ENCODE peak calls at places on chromosomes 11 and 22, in eight cellular contexts. N is Calu3; Y is astrocyte of the spinal cord; Z is neural crest cell; O is LNCaP clone FGC; R is NB4; B is CD8-positive, alpha-beta T cell; M is keratinocyte. P is an unnamed sample.

GRCh38 chr11:108115495-108116140 is 5.7 kb upstream of the ACAT1 start:
- DNase-seq in N (peak), Y (peak), Z (no peak), O (peak), R (no peak), B (no peak), M (no peak), P (no peak)

GRCh38 chr11:77558380-77558779 is 31.4 kb upstream of the AQP11 start:
- DNase-seq in N (no peak), Y (no peak), Z (no peak), O (no peak), R (no peak), B (no peak), M (no peak), P (no peak)

GRCh38 chr22:32855023-32855756 is 53.7 kb downstream of the TIMP3 start:
- DNase-seq in N (no peak), Y (no peak), Z (no peak), O (no peak), R (no peak), B (no peak), M (no peak), P (no peak)

GRCh38 chr11:130427581-130428211 is 713 bp downstream of the ADAMTS8 start:
- DNase-seq in N (no peak), Y (no peak), Z (peak), O (no peak), R (no peak), B (no peak), M (no peak), P (no peak)

GRCh38 chr11:57481915-57482781 is 21.8 kb downstream of the RTN4RL2 start:
- DNase-seq in N (no peak), Y (no peak), Z (no peak), O (no peak), R (no peak), B (no peak), M (no peak), P (no peak)

GRCh38 chr11:83725718-83726117 is 439.6 kb upstream of the CCDC90B start:
- DNase-seq in N (no peak), Y (no peak), Z (no peak), O (no peak), R (no peak), B (no peak), M (no peak), P (no peak)

GRCh38 chr22:27349456-27349855 is 452.1 kb downstream of the MN1 start:
- DNase-seq in N (no peak), Y (peak), Z (no peak), O (no peak), R (no peak), B (no peak), M (no peak), P (no peak)

GRCh38 chr11:126945319-126945718 is 55.3 kb downstream of the KIRREL3 start:
- DNase-seq in N (no peak), Y (no peak), Z (no peak), O (no peak), R (no peak), B (no peak), M (no peak), P (no peak)

GRCh38 chr11:117579148-117579547 is 217.9 kb downstream of the DSCAML1 start:
- DNase-seq in N (no peak), Y (no peak), Z (no peak), O (no peak), R (no peak), B (no peak), M (no peak), P (no peak)

GRCh38 chr11:66863428-66864125 is 6.7 kb downstream of the LRFN4 start:
- DNase-seq in N (no peak), Y (no peak), Z (no peak), O (no peak), R (no peak), B (no peak), M (no peak), P (no peak)

GRCh38 chr11:86524603-86525352 is 147.6 kb downstream of the ME3 start:
- DNase-seq in N (no peak), Y (peak), Z (no peak), O (no peak), R (no peak), B (no peak), M (peak), P (no peak)

GRCh38 chr11:70628881-70629844 is 230.8 kb downstream of the CTTN start:
- DNase-seq in N (peak), Y (no peak), Z (no peak), O (no peak), R (peak), B (no peak), M (no peak), P (no peak)

GRCh38 chr11:8389034-8389996 is 125.6 kb upstream of the LMO1 start:
- DNase-seq in N (no peak), Y (peak), Z (no peak), O (no peak), R (no peak), B (no peak), M (no peak), P (no peak)

GRCh38 chr11:126790550-126790981 is 210.0 kb downstream of the KIRREL3 start:
- DNase-seq in N (no peak), Y (peak), Z (no peak), O (no peak), R (no peak), B (no peak), M (no peak), P (no peak)

GRCh38 chr11:62621027-62621566 is 689 bp downstream of the B3GAT3 start:
- DNase-seq in N (no peak), Y (no peak), Z (no peak), O (no peak), R (no peak), B (no peak), M (no peak), P (no peak)

GRCh38 chr22:50049299-50050195 is 8.6 kb downstream of the TTLL8 start:
- DNase-seq in N (no peak), Y (no peak), Z (no peak), O (no peak), R (no peak), B (no peak), M (no peak), P (no peak)

GRCh38 chr11:57515332-57516060 is at the start of gene SLC43A1:
- DNase-seq in N (peak), Y (peak), Z (peak), O (no peak), R (peak), B (peak), M (no peak), P (no peak)

GRCh38 chr11:123408619-123409455 is 21.2 kb upstream of the GRAMD1B start:
- DNase-seq in N (no peak), Y (no peak), Z (no peak), O (no peak), R (no peak), B (no peak), M (no peak), P (no peak)

GRCh38 chr11:285894-286220 is 3.1 kb upstream of the PGGHG start:
- DNase-seq in N (no peak), Y (no peak), Z (no peak), O (no peak), R (no peak), B (no peak), M (no peak), P (no peak)

GRCh38 chr11:62895501-62895900 is 14.8 kb downstream of the SLC3A2 start:
- DNase-seq in N (no peak), Y (no peak), Z (no peak), O (no peak), R (no peak), B (no peak), M (no peak), P (no peak)

DNA sequence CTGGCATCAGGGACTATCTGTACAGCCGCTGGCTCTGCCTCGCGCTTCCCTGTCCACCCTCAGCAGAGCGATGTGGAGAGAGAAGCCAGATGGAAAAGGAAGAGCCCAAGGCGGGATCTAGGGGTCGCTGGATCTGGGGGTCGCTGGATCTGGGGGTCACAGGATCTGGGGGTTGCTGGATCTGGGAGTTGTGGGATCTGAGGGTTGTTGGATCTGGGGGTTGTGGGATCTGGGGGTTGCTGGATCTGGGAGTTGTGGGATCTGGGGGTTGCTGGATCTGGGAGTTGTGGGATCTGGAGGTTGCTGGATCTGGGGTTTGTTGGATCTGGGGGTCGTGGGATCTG is 2.0 kb upstream of the MS4A10 start:
- DNase-seq in N (no peak), Y (no peak), Z (no peak), O (no peak), R (no peak), B (no peak), M (no peak), P (no peak)
- TF ChIP-seq CTCF in N (no peak), Y (no peak), Z (no peak), O (no peak), R (no peak), B (no peak), M (no peak), P (no peak)

GRCh38 chr11:100686476-100686875 is 612 bp upstream of the ARHGAP42 start:
- DNase-seq in N (no peak), Y (no peak), Z (no peak), O (no peak), R (no peak), B (no peak), M (no peak), P (no peak)

GRCh38 chr11:100684101-100685065 is 2.7 kb upstream of the ARHGAP42 start:
- DNase-seq in N (no peak), Y (peak), Z (no peak), O (peak), R (no peak), B (no peak), M (no peak), P (no peak)

GRCh38 chr11:100689141-100689540 is 2.1 kb downstream of the ARHGAP42 start:
- DNase-seq in N (no peak), Y (no peak), Z (no peak), O (no peak), R (no peak), B (no peak), M (no peak), P (no peak)

GRCh38 chr11:100687032-100687629 is at the start of gene ARHGAP42:
- DNase-seq in N (peak), Y (peak), Z (peak), O (no peak), R (peak), B (peak), M (no peak), P (no peak)

GRCh38 chr11:100687630-100688395 is 725 bp downstream of the ARHGAP42 start:
- DNase-seq in N (peak), Y (peak), Z (peak), O (peak), R (peak), B (peak), M (peak), P (no peak)
- TF ChIP-seq CTCF in N (no peak), Y (peak), Z (peak), O (peak), R (peak), B (no peak), M (peak), P (peak)

GRCh38 chr11:38824573-38824972 is 2226.5 kb upstream of the RAG2 start:
- DNase-seq in N (no peak), Y (no peak), Z (no peak), O (peak), R (peak), B (no peak), M (no peak), P (no peak)
- TF ChIP-seq CTCF in N (no peak), Y (no peak), Z (peak), O (peak), R (peak), B (no peak), M (no peak), P (peak)

DNA sequence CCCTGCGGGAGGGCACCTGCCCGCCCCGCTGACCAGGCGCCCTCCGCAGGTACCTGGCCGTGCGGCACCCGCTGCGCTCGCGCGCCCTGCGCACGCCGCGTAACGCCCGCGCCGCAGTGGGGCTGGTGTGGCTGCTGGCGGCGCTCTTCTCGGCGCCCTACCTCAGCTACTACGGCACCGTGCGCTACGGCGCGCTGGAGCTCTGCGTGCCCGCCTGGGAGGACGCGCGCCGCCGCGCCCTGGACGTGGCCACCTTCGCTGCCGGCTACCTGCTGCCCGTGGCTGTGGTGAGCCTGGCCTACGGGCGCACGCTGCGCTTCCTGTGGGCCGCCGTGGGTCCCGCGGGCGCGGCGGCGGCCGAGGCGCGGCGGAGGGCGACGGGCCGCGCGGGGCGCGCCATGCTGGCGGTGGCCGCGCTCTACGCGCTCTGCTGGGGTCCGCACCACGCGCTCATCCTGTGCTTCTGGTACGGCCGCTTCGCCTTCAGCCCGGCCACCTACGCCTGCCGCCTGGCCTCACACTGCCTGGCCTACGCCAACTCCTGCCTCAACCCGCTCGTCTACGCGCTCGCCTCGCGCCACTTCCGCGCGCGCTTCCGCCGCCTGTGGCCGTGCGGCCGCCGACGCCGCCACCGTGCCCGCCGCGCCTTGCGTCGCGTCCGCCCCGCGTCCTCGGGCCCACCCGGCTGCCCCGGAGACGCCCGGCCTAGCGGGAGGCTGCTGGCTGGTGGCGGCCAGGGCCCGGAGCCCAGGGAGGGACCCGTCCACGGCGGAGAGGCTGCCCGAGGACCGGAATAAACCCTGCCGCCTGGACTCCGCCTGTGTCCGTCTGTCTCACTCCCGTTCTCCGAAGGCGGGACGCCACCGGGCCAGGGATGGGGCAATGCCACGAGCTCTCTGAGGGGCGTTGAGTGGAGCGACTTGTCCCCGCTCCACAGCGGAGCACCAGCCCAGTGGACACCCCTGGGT is 1.8 kb downstream of the GALR3 start:
- DNase-seq in N (no peak), Y (no peak), Z (no peak), O (no peak), R (no peak), B (no peak), M (no peak), P (no peak)
- TF ChIP-seq CTCF in N (no peak), Y (no peak), Z (no peak), O (no peak), R (no peak), B (no peak), M (no peak), P (no peak)

GRCh38 chr11:82038151-82038550 is 695.5 kb downstream of the FAM181B start:
- DNase-seq in N (no peak), Y (no peak), Z (no peak), O (no peak), R (no peak), B (no peak), M (no peak), P (no peak)
- TF ChIP-seq CTCF in N (no peak), Y (peak), Z (no peak), O (peak), R (no peak), B (no peak), M (no peak), P (peak)

P was measured in D721Med.